ENCODE peak calls at places on chromosomes 6 and 20, in ten cellular contexts. One of them, this sample, is unnamed.

GRCh38 chr20:62780696-62781095 is 15.6 kb upstream of the MRGBP start:
- DNase-seq in HCT116: no peak
- DNase-seq in A549: no peak
- DNase-seq in GM12892: no peak
- DNase-seq in gastrocnemius medialis: no peak
- DNase-seq in stomach: no peak
- DNase-seq in adrenal gland: no peak
- DNase-seq in upper lobe of left lung: peak; percentile 55
- DNase-seq in Peyer's patch: no peak
- DNase-seq in sigmoid colon: no peak
- DNase-seq in this sample: no peak

GRCh38 chr6:36985963-36986703 is at the start of gene MTCH1:
- DNase-seq in HCT116: peak; percentile 67
- DNase-seq in A549: peak; percentile 76
- DNase-seq in GM12892: peak; percentile 96
- DNase-seq in gastrocnemius medialis: peak; percentile 88
- DNase-seq in stomach: peak; percentile 92
- DNase-seq in adrenal gland: peak; percentile 90
- DNase-seq in upper lobe of left lung: peak; percentile 98
- DNase-seq in Peyer's patch: peak; percentile 94
- DNase-seq in sigmoid colon: peak; percentile 97
- DNase-seq in this sample: peak; percentile 93

GRCh38 chr6:39365281-39366074 is 43.0 kb upstream of the KCNK16 start:
- DNase-seq in HCT116: no peak
- DNase-seq in A549: no peak
- DNase-seq in GM12892: no peak
- DNase-seq in gastrocnemius medialis: no peak
- DNase-seq in stomach: no peak
- DNase-seq in adrenal gland: peak; percentile 65
- DNase-seq in upper lobe of left lung: peak; percentile 36
- DNase-seq in Peyer's patch: no peak
- DNase-seq in sigmoid colon: no peak
- DNase-seq in this sample: no peak

GRCh38 chr6:116536216-116536621 is 9.3 kb downstream of the TRAPPC3L start:
- DNase-seq in HCT116: peak; percentile 64
- DNase-seq in A549: peak; percentile 11
- DNase-seq in GM12892: no peak
- DNase-seq in gastrocnemius medialis: no peak
- DNase-seq in stomach: no peak
- DNase-seq in adrenal gland: peak; percentile 28
- DNase-seq in upper lobe of left lung: no peak
- DNase-seq in Peyer's patch: no peak
- DNase-seq in sigmoid colon: no peak
- DNase-seq in this sample: no peak

GRCh38 chr6:129251669-129252376 is 368.9 kb downstream of the LAMA2 start:
- DNase-seq in HCT116: peak; percentile 73
- DNase-seq in A549: peak; percentile 8
- DNase-seq in GM12892: no peak
- DNase-seq in gastrocnemius medialis: no peak
- DNase-seq in stomach: peak; percentile 44
- DNase-seq in adrenal gland: peak; percentile 44
- DNase-seq in upper lobe of left lung: peak; percentile 52
- DNase-seq in Peyer's patch: no peak
- DNase-seq in sigmoid colon: no peak
- DNase-seq in this sample: no peak

GRCh38 chr6:33609444-33610034 is 11.6 kb upstream of the ITPR3 start:
- DNase-seq in HCT116: no peak
- DNase-seq in A549: no peak
- DNase-seq in GM12892: no peak
- DNase-seq in gastrocnemius medialis: no peak
- DNase-seq in stomach: peak; percentile 50
- DNase-seq in adrenal gland: peak; percentile 62
- DNase-seq in upper lobe of left lung: no peak
- DNase-seq in Peyer's patch: no peak
- DNase-seq in sigmoid colon: no peak
- DNase-seq in this sample: peak; percentile 59

GRCh38 chr6:158847786-158848185 is 28.6 kb upstream of the EZR start:
- DNase-seq in HCT116: no peak
- DNase-seq in A549: no peak
- DNase-seq in GM12892: no peak
- DNase-seq in gastrocnemius medialis: no peak
- DNase-seq in stomach: no peak
- DNase-seq in adrenal gland: no peak
- DNase-seq in upper lobe of left lung: no peak
- DNase-seq in Peyer's patch: no peak
- DNase-seq in sigmoid colon: no peak
- DNase-seq in this sample: no peak

GRCh38 chr6:12150812-12151432 is 138.8 kb downstream of the HIVEP1 start:
- DNase-seq in HCT116: peak; percentile 19
- DNase-seq in A549: peak; percentile 25
- DNase-seq in GM12892: no peak
- DNase-seq in gastrocnemius medialis: no peak
- DNase-seq in stomach: no peak
- DNase-seq in adrenal gland: no peak
- DNase-seq in upper lobe of left lung: no peak
- DNase-seq in Peyer's patch: no peak
- DNase-seq in sigmoid colon: no peak
- DNase-seq in this sample: no peak

GRCh38 chr20:50517817-50518154 is 7.6 kb downstream of the PTPN1 start:
- DNase-seq in HCT116: no peak
- DNase-seq in A549: no peak
- DNase-seq in GM12892: no peak
- DNase-seq in gastrocnemius medialis: no peak
- DNase-seq in stomach: no peak
- DNase-seq in adrenal gland: no peak
- DNase-seq in upper lobe of left lung: no peak
- DNase-seq in Peyer's patch: no peak
- DNase-seq in sigmoid colon: no peak
- DNase-seq in this sample: no peak

GRCh38 chr6:15441215-15441868 is 195.5 kb downstream of the JARID2 start:
- DNase-seq in HCT116: peak; percentile 19
- DNase-seq in A549: peak; percentile 59
- DNase-seq in GM12892: no peak
- DNase-seq in gastrocnemius medialis: peak; percentile 33
- DNase-seq in stomach: no peak
- DNase-seq in adrenal gland: peak; percentile 51
- DNase-seq in upper lobe of left lung: no peak
- DNase-seq in Peyer's patch: no peak
- DNase-seq in sigmoid colon: no peak
- DNase-seq in this sample: peak; percentile 37

DNA sequence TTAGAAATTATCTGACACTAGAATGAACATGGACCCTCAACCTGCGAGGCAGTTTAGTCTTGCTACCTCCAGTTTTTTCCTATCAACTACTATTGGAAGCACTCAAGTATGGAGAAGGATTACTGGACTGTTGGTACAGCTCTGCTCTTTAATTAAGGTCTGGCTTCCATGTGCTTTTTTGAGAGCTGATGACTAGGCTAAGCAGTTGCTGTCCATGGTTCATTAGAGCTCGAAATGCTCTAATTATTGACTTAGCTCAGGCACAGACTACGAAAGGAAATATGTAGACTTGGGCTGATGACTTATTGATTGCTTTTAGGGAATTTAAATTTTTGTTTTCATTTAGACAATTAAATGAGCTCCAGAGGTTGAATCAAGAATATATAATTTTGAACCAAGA is 1281.6 kb downstream of the HACE1 start:
- DNase-seq in HCT116: no peak
- DNase-seq in A549: no peak
- DNase-seq in GM12892: no peak
- DNase-seq in gastrocnemius medialis: no peak
- DNase-seq in stomach: no peak
- DNase-seq in adrenal gland: no peak
- DNase-seq in upper lobe of left lung: no peak
- DNase-seq in Peyer's patch: no peak
- DNase-seq in sigmoid colon: no peak
- DNase-seq in this sample: no peak
- TF ChIP-seq POLR2A in HCT116: no peak
- TF ChIP-seq POLR2A in A549: no peak
- TF ChIP-seq POLR2A in GM12892: no peak
- TF ChIP-seq POLR2A in gastrocnemius medialis: no peak
- TF ChIP-seq POLR2A in stomach: no peak
- TF ChIP-seq POLR2A in adrenal gland: no peak
- TF ChIP-seq POLR2A in upper lobe of left lung: no peak
- TF ChIP-seq POLR2A in Peyer's patch: no peak
- TF ChIP-seq POLR2A in sigmoid colon: no peak
- TF ChIP-seq POLR2A in this sample: no peak

DNA sequence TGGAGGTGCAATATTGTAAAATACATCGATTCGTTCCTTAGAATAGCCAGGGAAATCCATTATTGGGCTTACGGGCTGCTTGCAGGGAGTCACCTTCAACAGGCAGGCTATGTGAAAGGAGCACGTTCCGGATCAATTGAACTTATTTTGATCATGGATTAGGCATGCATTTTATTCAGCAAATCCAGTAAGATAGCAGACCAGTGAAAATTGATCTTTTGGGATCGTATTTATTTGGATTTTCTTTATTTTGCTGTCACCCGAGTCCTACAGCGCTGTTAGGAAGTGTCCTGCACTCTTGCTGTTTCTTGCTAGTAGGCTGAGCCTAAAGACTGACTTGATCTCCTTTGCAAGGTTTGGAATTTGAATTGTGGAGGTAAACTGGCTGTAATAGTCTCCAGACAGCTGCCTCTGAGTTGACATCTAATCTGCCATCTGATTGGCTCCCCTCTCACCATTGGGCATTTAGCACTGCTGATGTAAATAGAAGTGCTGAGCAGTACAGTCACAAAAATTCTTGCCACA is 3.0 kb downstream of the ARID1B start:
- DNase-seq in HCT116: peak; percentile 70
- DNase-seq in A549: peak; percentile 38
- DNase-seq in GM12892: peak; percentile 29
- DNase-seq in gastrocnemius medialis: peak; percentile 70
- DNase-seq in stomach: peak; percentile 56
- DNase-seq in adrenal gland: peak; percentile 65
- DNase-seq in upper lobe of left lung: no peak
- DNase-seq in Peyer's patch: no peak
- DNase-seq in sigmoid colon: no peak
- DNase-seq in this sample: peak; percentile 37
- TF ChIP-seq POLR2A in HCT116: peak; percentile 59
- TF ChIP-seq POLR2A in A549: no peak
- TF ChIP-seq POLR2A in GM12892: peak; percentile 38
- TF ChIP-seq POLR2A in gastrocnemius medialis: peak; percentile 72
- TF ChIP-seq POLR2A in stomach: no peak
- TF ChIP-seq POLR2A in adrenal gland: peak; percentile 87
- TF ChIP-seq POLR2A in upper lobe of left lung: no peak
- TF ChIP-seq POLR2A in Peyer's patch: peak; percentile 55
- TF ChIP-seq POLR2A in sigmoid colon: no peak
- TF ChIP-seq POLR2A in this sample: peak; percentile 59

GRCh38 chr6:150593119-150593518 is 6.6 kb upstream of the PLEKHG1 start:
- DNase-seq in HCT116: no peak
- DNase-seq in A549: no peak
- DNase-seq in GM12892: no peak
- DNase-seq in gastrocnemius medialis: no peak
- DNase-seq in stomach: no peak
- DNase-seq in adrenal gland: no peak
- DNase-seq in upper lobe of left lung: no peak
- DNase-seq in Peyer's patch: no peak
- DNase-seq in sigmoid colon: no peak
- DNase-seq in this sample: no peak

GRCh38 chr6:150598401-150598800 is 1.3 kb upstream of the PLEKHG1 start:
- DNase-seq in HCT116: no peak
- DNase-seq in A549: no peak
- DNase-seq in GM12892: no peak
- DNase-seq in gastrocnemius medialis: no peak
- DNase-seq in stomach: no peak
- DNase-seq in adrenal gland: no peak
- DNase-seq in upper lobe of left lung: no peak
- DNase-seq in Peyer's patch: no peak
- DNase-seq in sigmoid colon: no peak
- DNase-seq in this sample: no peak

GRCh38 chr6:150599199-150600002 is at the start of gene PLEKHG1:
- DNase-seq in HCT116: peak; percentile 12
- DNase-seq in A549: peak; percentile 34
- DNase-seq in GM12892: peak; percentile 61
- DNase-seq in gastrocnemius medialis: peak; percentile 20
- DNase-seq in stomach: peak; percentile 83
- DNase-seq in adrenal gland: peak; percentile 56
- DNase-seq in upper lobe of left lung: peak; percentile 95
- DNase-seq in Peyer's patch: peak; percentile 92
- DNase-seq in sigmoid colon: peak; percentile 85
- DNase-seq in this sample: peak; percentile 91

GRCh38 chr6:150598858-150599198 is 857 bp upstream of the PLEKHG1 start:
- DNase-seq in HCT116: no peak
- DNase-seq in A549: no peak
- DNase-seq in GM12892: no peak
- DNase-seq in gastrocnemius medialis: no peak
- DNase-seq in stomach: no peak
- DNase-seq in adrenal gland: no peak
- DNase-seq in upper lobe of left lung: no peak
- DNase-seq in Peyer's patch: no peak
- DNase-seq in sigmoid colon: no peak
- DNase-seq in this sample: no peak

DNA sequence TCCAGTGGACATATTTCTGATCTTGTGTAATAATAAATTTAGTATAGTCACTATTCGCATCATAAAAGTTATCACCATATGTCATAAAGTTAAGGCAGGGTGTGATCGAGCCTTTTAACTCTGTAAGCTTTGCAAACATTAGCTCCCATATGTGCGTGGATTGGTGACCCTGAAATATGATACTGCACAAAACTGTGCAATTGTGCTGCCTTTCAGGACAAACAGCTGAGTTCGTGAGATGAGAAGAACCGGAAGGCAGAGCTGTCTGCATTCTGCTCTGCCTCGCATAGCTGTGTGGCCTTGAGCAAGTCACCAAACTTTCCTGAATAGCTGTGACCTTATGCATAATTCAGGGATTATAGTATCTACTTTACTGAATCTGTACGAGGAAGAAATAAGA is 3.2 kb upstream of the PLEKHG1 start:
- DNase-seq in HCT116: no peak
- DNase-seq in A549: no peak
- DNase-seq in GM12892: no peak
- DNase-seq in gastrocnemius medialis: no peak
- DNase-seq in stomach: no peak
- DNase-seq in adrenal gland: no peak
- DNase-seq in upper lobe of left lung: no peak
- DNase-seq in Peyer's patch: no peak
- DNase-seq in sigmoid colon: no peak
- DNase-seq in this sample: no peak
- TF ChIP-seq POLR2A in HCT116: no peak
- TF ChIP-seq POLR2A in A549: no peak
- TF ChIP-seq POLR2A in GM12892: no peak
- TF ChIP-seq POLR2A in gastrocnemius medialis: no peak
- TF ChIP-seq POLR2A in stomach: no peak
- TF ChIP-seq POLR2A in adrenal gland: no peak
- TF ChIP-seq POLR2A in upper lobe of left lung: no peak
- TF ChIP-seq POLR2A in Peyer's patch: peak; percentile 25
- TF ChIP-seq POLR2A in sigmoid colon: no peak
- TF ChIP-seq POLR2A in this sample: no peak

DNA sequence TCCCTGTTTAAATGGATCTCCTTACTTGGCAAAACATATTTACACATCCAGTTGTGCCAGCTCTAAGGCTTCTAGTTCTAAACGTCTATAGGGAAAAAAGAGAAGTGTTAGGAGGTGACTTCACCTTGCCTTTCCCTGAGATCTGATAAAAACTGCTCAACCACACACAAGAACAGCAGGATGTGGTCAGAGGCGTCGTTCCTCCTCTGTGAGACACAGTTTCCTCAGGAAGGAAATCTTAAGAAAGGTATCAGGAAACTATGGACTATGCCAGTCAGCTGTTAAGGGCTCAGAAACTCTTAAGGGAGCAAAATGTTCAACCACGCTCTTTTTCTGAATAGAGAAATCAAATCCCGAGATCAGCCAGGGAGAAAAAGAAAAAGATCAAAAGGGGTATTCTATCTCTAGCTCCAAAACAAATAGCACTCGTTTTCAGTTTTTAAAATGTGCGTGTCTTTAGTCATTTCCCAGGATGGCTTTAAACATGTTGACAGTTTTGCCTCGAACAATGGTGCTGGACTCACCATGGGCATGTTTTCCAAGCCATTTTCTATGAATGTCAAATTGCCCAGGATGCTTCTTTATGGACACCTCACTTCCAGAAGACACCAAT is 154.5 kb downstream of the HACE1 start:
- DNase-seq in HCT116: no peak
- DNase-seq in A549: no peak
- DNase-seq in GM12892: no peak
- DNase-seq in gastrocnemius medialis: no peak
- DNase-seq in stomach: no peak
- DNase-seq in adrenal gland: no peak
- DNase-seq in upper lobe of left lung: no peak
- DNase-seq in Peyer's patch: no peak
- DNase-seq in sigmoid colon: no peak
- DNase-seq in this sample: no peak
- TF ChIP-seq POLR2A in HCT116: no peak
- TF ChIP-seq POLR2A in A549: no peak
- TF ChIP-seq POLR2A in GM12892: no peak
- TF ChIP-seq POLR2A in gastrocnemius medialis: no peak
- TF ChIP-seq POLR2A in stomach: no peak
- TF ChIP-seq POLR2A in adrenal gland: no peak
- TF ChIP-seq POLR2A in upper lobe of left lung: no peak
- TF ChIP-seq POLR2A in Peyer's patch: no peak
- TF ChIP-seq POLR2A in sigmoid colon: no peak
- TF ChIP-seq POLR2A in this sample: no peak